ENCODE peak calls at places on chromosomes 2 and 18, in five cellular contexts. Z is nephron progenitor cell, D is mucosa of descending colon, S is cardiac fibroblast, T is WERI-Rb-1. P is an unnamed sample.

GRCh38 chr2:226023383-226023782 is 623.9 kb downstream of the NYAP2 start:
- DNase-seq in Z (no peak), D (no peak), S (no peak), T (peak), P (peak)

GRCh38 chr18:2515908-2516625 is 55.2 kb downstream of the METTL4 start:
- DNase-seq in Z (no peak), D (no peak), S (peak), T (no peak), P (no peak)

GRCh38 chr2:229889023-229889422 is 32.8 kb downstream of the TRIP12 start:
- DNase-seq in Z (no peak), D (no peak), S (no peak), T (no peak), P (no peak)

GRCh38 chr18:54775686-54776085 is 52.6 kb upstream of the RAB27B start:
- DNase-seq in Z (no peak), D (no peak), S (peak), T (no peak), P (no peak)

GRCh38 chr2:28639836-28640235 is 111.8 kb upstream of the PPP1CB start:
- DNase-seq in Z (no peak), D (no peak), S (no peak), T (no peak), P (no peak)

GRCh38 chr2:191620144-191620543 is 57.8 kb upstream of the NABP1 start:
- DNase-seq in Z (no peak), D (no peak), S (peak), T (no peak), P (no peak)

GRCh38 chr2:160294339-160294803 is 94.3 kb upstream of the ITGB6 start:
- DNase-seq in Z (no peak), D (no peak), S (peak), T (no peak), P (no peak)

GRCh38 chr2:191311627-191312026 is 66.4 kb downstream of the MYO1B start:
- DNase-seq in Z (no peak), D (no peak), S (peak), T (no peak), P (no peak)

GRCh38 chr2:238162516-238163441 is 4.0 kb downstream of the ERFE start:
- DNase-seq in Z (no peak), D (peak), S (no peak), T (no peak), P (no peak)

GRCh38 chr2:233819884-233820765 is 34.2 kb downstream of the HJURP start:
- DNase-seq in Z (no peak), D (no peak), S (no peak), T (peak), P (no peak)

GRCh38 chr2:46165916-46166315 is 131.3 kb upstream of the EPAS1 start:
- DNase-seq in Z (no peak), D (no peak), S (no peak), T (no peak), P (no peak)

GRCh38 chr2:226862623-226863022 is 26.8 kb downstream of the RHBDD1 start:
- DNase-seq in Z (no peak), D (no peak), S (no peak), T (no peak), P (no peak)

GRCh38 chr2:100893753-100894530 is 74.0 kb downstream of the NPAS2 start:
- DNase-seq in Z (no peak), D (no peak), S (no peak), T (no peak), P (no peak)

GRCh38 chr2:175744000-175744399 is 258.1 kb downstream of the LNPK start:
- DNase-seq in Z (no peak), D (no peak), S (no peak), T (no peak), P (no peak)

GRCh38 chr2:238864207-238865014 is 16.5 kb downstream of the TWIST2 start:
- DNase-seq in Z (peak), D (peak), S (peak), T (no peak), P (peak)

GRCh38 chr2:75238670-75239330 is 39.5 kb upstream of the TACR1 start:
- DNase-seq in Z (no peak), D (no peak), S (peak), T (no peak), P (no peak)

GRCh38 chr2:60317831-60318230 is 235.6 kb downstream of the BCL11A start:
- DNase-seq in Z (no peak), D (no peak), S (no peak), T (no peak), P (no peak)

GRCh38 chr2:239163306-239164070 is 237.3 kb downstream of the HDAC4 start:
- DNase-seq in Z (no peak), D (peak), S (no peak), T (no peak), P (no peak)

GRCh38 chr2:73418343-73418742 is 32.7 kb downstream of the ALMS1 start:
- DNase-seq in Z (no peak), D (no peak), S (peak), T (no peak), P (no peak)

GRCh38 chr2:219551863-219552381 is 8.1 kb downstream of the TMEM198 start:
- DNase-seq in Z (no peak), D (no peak), S (no peak), T (no peak), P (no peak)

GRCh38 chr2:128633501-128633900 is 314.8 kb upstream of the HS6ST1 start:
- DNase-seq in Z (no peak), D (no peak), S (peak), T (no peak), P (no peak)

GRCh38 chr2:15565994-15566671 is 5.0 kb upstream of the NBAS start:
- DNase-seq in Z (no peak), D (no peak), S (no peak), T (no peak), P (no peak)

GRCh38 chr2:148582679-148583511 is 61.7 kb upstream of the EPC2 start:
- DNase-seq in Z (no peak), D (no peak), S (peak), T (no peak), P (no peak)

GRCh38 chr2:189254268-189254883 is 74.8 kb upstream of the COL5A2 start:
- DNase-seq in Z (no peak), D (peak), S (peak), T (no peak), P (peak)

GRCh38 chr2:68806511-68807109 is 64.6 kb downstream of the BMP10 start:
- DNase-seq in Z (no peak), D (no peak), S (peak), T (no peak), P (no peak)

GRCh38 chr18:61676763-61677434 is 215.9 kb downstream of the RNF152 start:
- DNase-seq in Z (no peak), D (no peak), S (no peak), T (no peak), P (no peak)

GRCh38 chr2:619964-620363 is 57.2 kb downstream of the TMEM18 start:
- DNase-seq in Z (no peak), D (no peak), S (no peak), T (no peak), P (no peak)

GRCh38 chr2:64609229-64609994 is 44.3 kb downstream of the SERTAD2 start:
- DNase-seq in Z (peak), D (peak), S (peak), T (no peak), P (peak)
- TF ChIP-seq CTCF in Z (no peak), D (peak), S (no peak), T (no peak), P (peak)

DNA sequence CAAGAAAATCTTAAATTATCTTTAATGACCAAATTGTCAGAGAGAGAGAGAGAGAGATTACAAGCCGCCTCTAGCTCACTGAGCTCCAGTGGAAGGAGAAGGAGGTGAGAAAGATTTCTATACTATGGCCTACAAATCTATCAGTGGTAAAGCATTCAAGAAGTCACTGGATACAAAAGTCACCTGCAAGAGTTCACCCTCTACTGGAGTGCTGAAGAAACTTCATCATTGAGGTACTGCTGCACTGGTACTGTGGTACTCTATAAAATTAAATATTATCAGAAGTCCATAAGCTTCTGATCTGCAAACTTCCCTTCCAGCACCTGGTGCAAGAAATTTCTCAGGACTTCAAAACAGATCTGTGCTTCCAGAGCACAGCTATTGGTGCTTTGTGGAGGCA is 48.3 kb upstream of the AGPS start:
- DNase-seq in Z (no peak), D (no peak), S (no peak), T (no peak), P (no peak)
- TF ChIP-seq CTCF in Z (no peak), D (no peak), S (no peak), T (no peak), P (no peak)

GRCh38 chr18:32019251-32019943 is 772 bp downstream of the RNF125 start:
- DNase-seq in Z (peak), D (peak), S (peak), T (peak), P (peak)

GRCh38 chr18:32021756-32022564 is 3.3 kb downstream of the RNF125 start:
- DNase-seq in Z (no peak), D (no peak), S (no peak), T (no peak), P (no peak)

GRCh38 chr18:32018331-32019250 is at the start of gene RNF125:
- DNase-seq in Z (peak), D (peak), S (peak), T (peak), P (peak)
- TF ChIP-seq CTCF in Z (no peak), D (no peak), S (no peak), T (no peak), P (peak)

DNA sequence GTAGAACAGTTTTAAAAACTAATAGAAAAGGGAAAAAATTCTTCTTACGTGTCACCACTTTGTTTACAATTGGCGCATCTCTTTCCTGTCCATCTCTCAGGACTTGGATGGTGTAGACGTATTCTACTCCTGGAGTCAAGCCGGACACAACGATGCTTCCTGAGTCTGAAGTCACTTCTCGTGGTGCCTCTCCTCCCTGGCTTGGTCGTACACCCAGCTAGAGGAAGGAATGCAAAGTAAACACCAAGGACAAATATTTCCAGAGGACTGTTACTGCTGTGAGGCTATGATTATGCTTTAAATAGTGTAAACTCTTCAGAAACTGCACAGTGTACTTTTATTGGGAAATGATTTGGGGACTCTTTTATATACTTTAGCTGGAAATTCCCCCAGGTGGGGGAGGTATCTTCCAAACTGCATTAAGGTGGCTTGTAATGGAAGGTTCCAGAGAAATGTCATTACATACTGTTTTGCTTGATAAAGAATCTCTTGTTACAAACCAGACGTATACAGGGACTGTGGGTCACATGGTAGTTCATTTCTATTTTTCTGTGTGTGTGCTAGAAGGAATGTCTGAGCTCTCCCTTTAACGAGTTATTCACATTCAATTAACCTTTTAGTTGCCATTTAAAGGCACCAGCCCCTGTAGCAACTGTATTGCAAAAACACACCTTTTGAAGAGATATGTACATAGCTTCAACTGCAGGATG is 38.1 kb downstream of the FN1 start:
- DNase-seq in Z (no peak), D (no peak), S (peak), T (no peak), P (no peak)
- TF ChIP-seq CTCF in Z (no peak), D (no peak), S (peak), T (no peak), P (no peak)

GRCh38 chr2:11875481-11875880 is 129.0 kb downstream of the LPIN1 start:
- DNase-seq in Z (no peak), D (no peak), S (no peak), T (no peak), P (no peak)
- TF ChIP-seq CTCF in Z (no peak), D (no peak), S (no peak), T (no peak), P (no peak)

GRCh38 chr2:66790651-66791181 is 355.8 kb downstream of the MEIS1 start:
- DNase-seq in Z (no peak), D (no peak), S (peak), T (no peak), P (no peak)

GRCh38 chr2:66794115-66794514 is 359.2 kb downstream of the MEIS1 start:
- DNase-seq in Z (peak), D (no peak), S (no peak), T (no peak), P (no peak)

GRCh38 chr2:66789741-66790140 is 354.8 kb downstream of the MEIS1 start:
- DNase-seq in Z (no peak), D (no peak), S (no peak), T (no peak), P (no peak)

GRCh38 chr2:66794571-66794970 is 359.6 kb downstream of the MEIS1 start:
- DNase-seq in Z (no peak), D (no peak), S (no peak), T (no peak), P (no peak)
- TF ChIP-seq CTCF in Z (no peak), D (no peak), S (no peak), T (no peak), P (no peak)

DNA sequence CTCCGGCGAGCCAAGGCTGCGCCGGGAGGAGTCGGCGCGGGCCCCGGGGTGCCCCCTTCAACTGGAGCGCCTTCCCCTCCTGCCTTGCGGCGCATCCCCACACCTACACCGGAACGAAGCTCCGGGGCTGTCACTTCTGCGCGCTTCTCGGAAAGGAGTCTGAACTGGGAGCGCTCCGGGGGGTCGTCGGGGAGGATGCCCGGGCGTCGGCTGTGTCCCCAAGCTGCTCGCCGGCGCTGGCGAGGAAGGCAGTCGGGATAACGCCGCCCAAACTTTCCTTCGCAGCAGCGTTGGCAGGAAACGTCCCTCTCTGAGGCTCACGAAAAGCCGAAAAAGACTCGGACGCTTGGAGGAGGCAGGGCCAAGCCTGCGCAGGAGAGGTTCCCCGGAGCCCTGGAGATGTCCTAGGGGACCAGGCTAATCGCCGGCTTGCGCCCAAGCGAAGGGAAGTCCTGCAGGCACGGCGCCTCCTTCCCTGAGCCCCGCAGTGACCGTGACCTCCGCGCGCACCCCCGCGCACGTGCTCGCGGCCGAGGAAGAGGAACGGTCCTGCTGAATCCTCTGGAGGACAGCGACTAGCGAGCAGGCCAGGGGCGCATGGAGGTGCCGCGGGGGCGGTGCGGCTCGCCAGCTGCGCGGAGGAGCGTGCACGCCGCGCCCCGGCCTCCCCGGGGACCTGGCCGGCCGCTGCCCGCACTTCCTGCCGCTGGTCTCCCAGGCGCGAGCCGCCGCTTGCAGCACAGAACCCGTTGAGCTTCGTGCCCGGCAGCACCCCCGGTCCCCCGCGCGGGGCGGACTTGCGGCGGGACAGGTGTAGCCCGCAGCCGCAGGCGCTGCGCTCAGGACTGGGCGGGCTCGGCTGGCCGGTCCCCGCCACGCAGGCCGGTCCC is at the start of gene SH3RF3:
- DNase-seq in Z (peak), D (peak), S (peak), T (peak), P (peak)
- TF ChIP-seq CTCF in Z (no peak), D (no peak), S (no peak), T (no peak), P (no peak)

DNA sequence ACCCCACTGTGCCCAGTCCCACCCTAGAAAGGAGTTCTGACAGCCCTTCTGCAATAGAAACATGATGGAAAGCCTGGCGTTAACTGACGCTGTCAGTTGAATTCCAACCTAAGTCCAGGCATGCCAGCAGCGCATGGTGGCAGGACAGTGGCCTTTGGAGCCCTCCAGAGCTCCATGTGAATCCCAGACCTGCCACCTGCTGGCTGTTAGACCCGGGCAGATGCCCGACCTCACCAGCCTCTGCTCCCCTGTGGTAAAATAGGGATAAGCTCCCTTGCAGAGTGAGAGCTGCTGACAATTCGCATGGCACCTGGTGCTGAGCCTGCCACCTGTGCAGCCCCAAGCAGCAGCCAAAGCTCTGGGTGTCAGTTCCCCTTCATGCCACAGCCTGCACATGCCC is 138.6 kb downstream of the LOXHD1 start:
- DNase-seq in Z (peak), D (no peak), S (no peak), T (peak), P (peak)
- TF ChIP-seq CTCF in Z (peak), D (no peak), S (no peak), T (peak), P (peak)

GRCh38 chr18:36186461-36187137 is 698 bp upstream of the MOCOS start:
- DNase-seq in Z (peak), D (peak), S (peak), T (no peak), P (peak)
- TF ChIP-seq CTCF in Z (no peak), D (no peak), S (no peak), T (no peak), P (no peak)